ENCODE peak calls at places on chromosome 22, in five cellular contexts. One of them, this sample, is unnamed.

GRCh38 chr22:39306456-39307361 is 12.7 kb downstream of the RPL3 start:
- DNase-seq in cardiac muscle cell: peak
- DNase-seq in Caco-2: peak
- DNase-seq in fibroblast of lung: no peak
- DNase-seq in pancreas: peak
- DNase-seq in this sample: peak

GRCh38 chr22:35972559-35972958 is 56.1 kb downstream of the RBFOX2 start:
- DNase-seq in pancreas: no peak
- DNase-seq in fibroblast of lung: peak
- DNase-seq in Caco-2: no peak
- DNase-seq in cardiac muscle cell: no peak
- DNase-seq in this sample: no peak

GRCh38 chr22:29205598-29206371 is at the start of gene EMID1:
- DNase-seq in Caco-2: peak
- DNase-seq in fibroblast of lung: peak
- DNase-seq in cardiac muscle cell: peak
- DNase-seq in pancreas: peak
- DNase-seq in this sample: peak

GRCh38 chr22:30262917-30263741 is 3.5 kb downstream of the OSM start:
- DNase-seq in pancreas: peak
- DNase-seq in cardiac muscle cell: peak
- DNase-seq in fibroblast of lung: peak
- DNase-seq in Caco-2: peak
- DNase-seq in this sample: peak

GRCh38 chr22:47625013-47625385 is 862.5 kb downstream of the TBC1D22A start:
- DNase-seq in fibroblast of lung: no peak
- DNase-seq in Caco-2: no peak
- DNase-seq in cardiac muscle cell: no peak
- DNase-seq in pancreas: no peak
- DNase-seq in this sample: no peak

GRCh38 chr22:45240810-45241631 is at the start of gene KIAA0930:
- DNase-seq in pancreas: peak
- DNase-seq in cardiac muscle cell: peak
- DNase-seq in fibroblast of lung: peak
- DNase-seq in Caco-2: peak
- DNase-seq in this sample: peak

GRCh38 chr22:46084943-46085830 is 65.1 kb upstream of the PPARA start:
- DNase-seq in fibroblast of lung: peak
- DNase-seq in pancreas: peak
- DNase-seq in Caco-2: no peak
- DNase-seq in cardiac muscle cell: no peak
- DNase-seq in this sample: no peak

GRCh38 chr22:50306753-50307749 is at the start of gene PLXNB2:
- DNase-seq in fibroblast of lung: peak
- DNase-seq in pancreas: peak
- DNase-seq in cardiac muscle cell: peak
- DNase-seq in Caco-2: peak
- DNase-seq in this sample: peak

GRCh38 chr22:39500101-39500500 is 2.0 kb upstream of the MIEF1 start:
- DNase-seq in fibroblast of lung: no peak
- DNase-seq in Caco-2: no peak
- DNase-seq in cardiac muscle cell: no peak
- DNase-seq in pancreas: peak
- DNase-seq in this sample: no peak

GRCh38 chr22:47534150-47535133 is 772.0 kb downstream of the TBC1D22A start:
- DNase-seq in pancreas: no peak
- DNase-seq in fibroblast of lung: no peak
- DNase-seq in Caco-2: no peak
- DNase-seq in cardiac muscle cell: no peak
- DNase-seq in this sample: no peak

GRCh38 chr22:45969414-45969799 is 7.6 kb downstream of the WNT7B start:
- DNase-seq in cardiac muscle cell: peak
- DNase-seq in pancreas: no peak
- DNase-seq in fibroblast of lung: no peak
- DNase-seq in Caco-2: peak
- DNase-seq in this sample: peak

GRCh38 chr22:39234867-39235687 is 9.7 kb downstream of the PDGFB start:
- DNase-seq in Caco-2: no peak
- DNase-seq in fibroblast of lung: no peak
- DNase-seq in pancreas: peak
- DNase-seq in cardiac muscle cell: no peak
- DNase-seq in this sample: peak

GRCh38 chr22:20758688-20759087 is 15.2 kb upstream of the SERPIND1 start:
- DNase-seq in Caco-2: no peak
- DNase-seq in cardiac muscle cell: no peak
- DNase-seq in pancreas: no peak
- DNase-seq in fibroblast of lung: no peak
- DNase-seq in this sample: no peak

GRCh38 chr22:37326726-37327125 is 44.4 kb downstream of the CYTH4 start:
- DNase-seq in cardiac muscle cell: no peak
- DNase-seq in fibroblast of lung: no peak
- DNase-seq in Caco-2: peak
- DNase-seq in pancreas: peak
- DNase-seq in this sample: peak

GRCh38 chr22:49670610-49671330 is 156.9 kb downstream of the BRD1 start:
- DNase-seq in fibroblast of lung: no peak
- DNase-seq in pancreas: no peak
- DNase-seq in cardiac muscle cell: no peak
- DNase-seq in Caco-2: no peak
- DNase-seq in this sample: no peak

GRCh38 chr22:42114721-42115120 is 15.9 kb downstream of the CYP2D6 start:
- DNase-seq in pancreas: no peak
- DNase-seq in fibroblast of lung: no peak
- DNase-seq in Caco-2: peak
- DNase-seq in cardiac muscle cell: no peak
- DNase-seq in this sample: no peak
- TF ChIP-seq CTCF in pancreas: peak
- TF ChIP-seq CTCF in fibroblast of lung: peak
- TF ChIP-seq CTCF in Caco-2: peak
- TF ChIP-seq CTCF in cardiac muscle cell: peak
- TF ChIP-seq CTCF in this sample: peak

GRCh38 chr22:34845391-34845790 is 220.6 kb upstream of the ISX start:
- DNase-seq in fibroblast of lung: peak
- DNase-seq in pancreas: no peak
- DNase-seq in cardiac muscle cell: no peak
- DNase-seq in Caco-2: no peak
- DNase-seq in this sample: no peak

GRCh38 chr22:34841911-34842310 is 224.0 kb upstream of the ISX start:
- DNase-seq in fibroblast of lung: peak
- DNase-seq in pancreas: no peak
- DNase-seq in cardiac muscle cell: no peak
- DNase-seq in Caco-2: no peak
- DNase-seq in this sample: no peak

GRCh38 chr22:34841321-34841901 is 224.5 kb upstream of the ISX start:
- DNase-seq in pancreas: no peak
- DNase-seq in Caco-2: peak
- DNase-seq in cardiac muscle cell: peak
- DNase-seq in fibroblast of lung: peak
- DNase-seq in this sample: no peak

GRCh38 chr22:34847072-34847471 is 218.9 kb upstream of the ISX start:
- DNase-seq in cardiac muscle cell: no peak
- DNase-seq in fibroblast of lung: peak
- DNase-seq in pancreas: no peak
- DNase-seq in Caco-2: no peak
- DNase-seq in this sample: no peak

DNA sequence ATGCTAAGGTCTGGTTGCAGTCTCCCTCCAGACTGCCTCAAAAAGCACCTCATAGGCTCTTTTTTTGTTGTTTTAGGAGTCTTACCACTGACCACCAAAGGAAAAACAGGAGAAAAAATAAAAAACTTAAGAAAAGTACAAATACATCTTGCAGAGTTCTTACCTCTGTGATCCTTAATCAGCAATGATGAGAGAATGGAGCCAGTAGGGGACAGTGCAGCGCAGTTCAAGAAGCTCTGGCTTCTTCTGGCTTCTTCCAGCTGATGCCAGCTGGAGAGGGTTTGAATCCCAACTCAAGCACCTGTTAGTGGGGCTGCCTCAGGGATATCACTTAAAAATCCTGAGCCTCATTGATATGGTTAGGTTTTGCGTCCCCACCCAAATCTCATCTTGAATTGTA is 223.3 kb upstream of the ISX start:
- DNase-seq in cardiac muscle cell: no peak
- DNase-seq in fibroblast of lung: no peak
- DNase-seq in pancreas: no peak
- DNase-seq in Caco-2: no peak
- DNase-seq in this sample: no peak
- TF ChIP-seq CTCF in cardiac muscle cell: no peak
- TF ChIP-seq CTCF in fibroblast of lung: no peak
- TF ChIP-seq CTCF in pancreas: no peak
- TF ChIP-seq CTCF in Caco-2: no peak
- TF ChIP-seq CTCF in this sample: no peak

GRCh38 chr22:43270949-43271348 is 72.2 kb downstream of the SCUBE1 start:
- DNase-seq in fibroblast of lung: no peak
- DNase-seq in cardiac muscle cell: no peak
- DNase-seq in Caco-2: no peak
- DNase-seq in pancreas: no peak
- DNase-seq in this sample: no peak

GRCh38 chr22:43273902-43274484 is 69.2 kb downstream of the SCUBE1 start:
- DNase-seq in pancreas: no peak
- DNase-seq in Caco-2: peak
- DNase-seq in cardiac muscle cell: peak
- DNase-seq in fibroblast of lung: peak
- DNase-seq in this sample: peak

GRCh38 chr22:43272301-43272700 is 70.9 kb downstream of the SCUBE1 start:
- DNase-seq in cardiac muscle cell: no peak
- DNase-seq in fibroblast of lung: peak
- DNase-seq in Caco-2: no peak
- DNase-seq in pancreas: no peak
- DNase-seq in this sample: no peak

GRCh38 chr22:43274595-43275240 is 68.5 kb downstream of the SCUBE1 start:
- DNase-seq in pancreas: no peak
- DNase-seq in cardiac muscle cell: no peak
- DNase-seq in Caco-2: no peak
- DNase-seq in fibroblast of lung: no peak
- DNase-seq in this sample: no peak

GRCh38 chr22:43272869-43273318 is 70.3 kb downstream of the SCUBE1 start:
- DNase-seq in fibroblast of lung: no peak
- DNase-seq in pancreas: no peak
- DNase-seq in cardiac muscle cell: peak
- DNase-seq in Caco-2: peak
- DNase-seq in this sample: no peak
- TF ChIP-seq CTCF in fibroblast of lung: no peak
- TF ChIP-seq CTCF in pancreas: no peak
- TF ChIP-seq CTCF in cardiac muscle cell: no peak
- TF ChIP-seq CTCF in Caco-2: no peak
- TF ChIP-seq CTCF in this sample: no peak

GRCh38 chr22:41481131-41481830 is 12.4 kb downstream of the ACO2 start:
- DNase-seq in cardiac muscle cell: no peak
- DNase-seq in fibroblast of lung: peak
- DNase-seq in pancreas: no peak
- DNase-seq in Caco-2: no peak
- DNase-seq in this sample: no peak

GRCh38 chr22:41478891-41479521 is 10.1 kb downstream of the ACO2 start:
- DNase-seq in fibroblast of lung: peak
- DNase-seq in cardiac muscle cell: no peak
- DNase-seq in pancreas: no peak
- DNase-seq in Caco-2: no peak
- DNase-seq in this sample: no peak

GRCh38 chr22:41480397-41480735 is 11.4 kb downstream of the ACO2 start:
- DNase-seq in cardiac muscle cell: no peak
- DNase-seq in fibroblast of lung: peak
- DNase-seq in Caco-2: no peak
- DNase-seq in pancreas: no peak
- DNase-seq in this sample: no peak

GRCh38 chr22:41478473-41478872 is 9.6 kb downstream of the ACO2 start:
- DNase-seq in pancreas: no peak
- DNase-seq in Caco-2: no peak
- DNase-seq in cardiac muscle cell: no peak
- DNase-seq in fibroblast of lung: no peak
- DNase-seq in this sample: no peak

DNA sequence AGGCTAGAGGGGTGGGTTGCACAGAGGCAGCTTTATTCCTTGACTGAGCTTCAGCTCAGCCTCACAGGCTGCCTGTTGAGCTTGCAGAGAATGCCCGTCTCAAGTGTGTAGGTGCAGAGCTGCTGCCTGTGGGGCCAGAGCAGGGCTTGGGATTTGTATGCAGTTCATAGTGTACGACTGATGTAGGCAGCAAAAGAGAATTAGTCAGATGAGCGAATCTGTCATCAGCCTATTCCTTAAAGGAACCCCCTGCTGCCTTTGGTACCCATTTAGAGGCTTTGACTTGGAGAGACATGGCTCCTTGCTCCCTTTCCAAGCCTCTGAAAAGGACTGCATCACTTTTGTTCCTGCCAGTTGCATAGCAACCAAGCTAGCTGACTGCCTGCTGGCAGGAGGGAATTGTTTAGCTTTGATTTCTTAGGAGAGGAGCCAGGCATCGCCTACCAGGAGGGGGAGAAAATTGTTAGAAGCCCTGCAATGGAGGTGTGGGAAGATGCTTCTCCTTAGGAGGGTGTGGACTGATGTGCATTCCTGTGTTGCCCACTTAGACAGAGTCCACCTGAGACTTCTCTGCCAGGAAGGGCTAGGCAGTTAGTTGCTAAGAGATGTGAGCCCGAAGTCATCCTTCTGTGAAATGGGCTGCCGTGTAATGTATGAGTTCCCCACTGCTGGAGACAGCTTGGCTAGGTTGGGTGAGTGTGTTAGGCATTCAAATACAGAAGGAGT is 10.9 kb downstream of the ACO2 start:
- DNase-seq in Caco-2: no peak
- DNase-seq in fibroblast of lung: peak
- DNase-seq in cardiac muscle cell: no peak
- DNase-seq in pancreas: no peak
- DNase-seq in this sample: no peak
- TF ChIP-seq CTCF in Caco-2: no peak
- TF ChIP-seq CTCF in fibroblast of lung: peak
- TF ChIP-seq CTCF in cardiac muscle cell: no peak
- TF ChIP-seq CTCF in pancreas: no peak
- TF ChIP-seq CTCF in this sample: no peak

DNA sequence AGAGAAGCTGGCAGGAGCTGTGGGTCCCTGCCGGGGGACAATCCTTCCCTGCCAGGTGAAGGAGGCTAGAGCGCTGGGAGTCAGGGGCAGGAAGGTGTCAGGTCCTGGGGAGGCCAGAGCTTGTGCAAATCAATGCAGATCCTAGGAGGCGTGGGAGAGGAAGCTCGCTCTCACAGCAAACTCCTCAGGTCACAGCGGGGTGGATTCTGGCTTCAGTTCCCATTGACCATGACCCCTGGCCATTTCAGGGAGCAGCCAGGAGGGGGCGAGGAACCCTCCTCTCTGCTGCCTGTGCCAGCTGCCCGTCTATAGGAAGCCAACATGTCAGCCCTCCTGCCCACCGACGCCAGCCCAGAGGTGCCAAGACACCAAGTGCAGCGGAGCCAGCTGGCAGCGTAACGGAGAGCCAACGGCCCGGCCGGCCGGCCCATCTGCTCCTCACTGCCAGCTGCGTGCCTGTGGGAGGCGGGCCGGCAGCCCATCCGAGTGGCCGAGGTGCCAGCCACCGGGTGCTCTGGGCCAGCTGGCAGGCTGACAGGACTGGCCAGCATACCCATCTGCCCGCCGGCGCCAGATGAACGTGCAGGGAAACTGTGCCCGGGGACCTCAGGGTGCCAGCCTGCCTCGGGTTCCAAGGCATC is 374.9 kb downstream of the MIAT start:
- DNase-seq in pancreas: peak
- DNase-seq in Caco-2: no peak
- DNase-seq in fibroblast of lung: peak
- DNase-seq in cardiac muscle cell: peak
- DNase-seq in this sample: no peak
- TF ChIP-seq CTCF in pancreas: no peak
- TF ChIP-seq CTCF in Caco-2: no peak
- TF ChIP-seq CTCF in fibroblast of lung: no peak
- TF ChIP-seq CTCF in cardiac muscle cell: peak
- TF ChIP-seq CTCF in this sample: no peak

This sample was measured in PC-9.